ENCODE peak calls at places on chromosomes 11 and 22, in five cellular contexts. A is H1, W is A549, Y is K562, H is HepG2. K is an unnamed sample. For H3K9me3, the result is how much of the 10 kb centered on the place peaks cover.

GRCh38 chr11:10428453-10428852 is 26.6 kb upstream of the AMPD3 start:
- DNase-seq in H (no peak), W (no peak), A (no peak), Y (peak), K (no peak)

GRCh38 chr11:95652002-95652472 is 137.5 kb downstream of the FAM76B start:
- DNase-seq in Y (no peak), H (no peak), W (no peak), A (no peak), K (peak)

GRCh38 chr11:44944181-44944852 is 6.4 kb downstream of the TP53I11 start:
- DNase-seq in H (no peak), Y (no peak), W (no peak), A (peak), K (no peak)

GRCh38 chr22:23216331-23217170 is 36.2 kb downstream of the BCR start:
- DNase-seq in Y (peak), W (no peak), A (no peak), H (peak), K (no peak)

GRCh38 chr11:126607374-126607773 is 251.9 kb downstream of the ST3GAL4 start:
- DNase-seq in H (peak), Y (peak), A (peak), W (peak), K (peak)

GRCh38 chr22:47551438-47551788 is 789.0 kb downstream of the TBC1D22A start:
- DNase-seq in Y (no peak), W (no peak), A (no peak), H (no peak), K (no peak)

GRCh38 chr22:24175160-24175808 is 6.0 kb upstream of the SUSD2 start:
- DNase-seq in H (peak), Y (peak), A (peak), W (peak), K (peak)

GRCh38 chr11:134289167-134289566 is 13.0 kb downstream of the GLB1L3 start:
- DNase-seq in H (no peak), Y (no peak), A (no peak), W (no peak), K (no peak)

DNA sequence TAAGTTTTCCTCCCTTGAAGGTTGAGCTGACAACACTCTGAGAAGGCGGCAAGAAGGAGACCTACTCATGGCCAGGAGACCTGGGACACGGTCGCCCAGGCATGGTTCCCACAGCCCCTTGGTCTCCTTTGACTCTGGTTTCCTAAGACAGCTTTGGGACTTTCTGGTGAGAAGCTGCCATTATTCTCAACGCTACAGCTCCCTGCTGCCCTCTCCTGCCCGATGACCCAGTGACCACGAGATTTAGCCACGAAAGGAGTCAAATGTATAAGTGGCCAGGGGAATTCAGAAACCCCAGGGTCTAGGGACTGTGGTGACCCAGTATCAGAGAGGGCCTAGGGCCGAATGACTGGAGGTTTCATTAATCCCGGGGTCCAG is 696 bp upstream of the SDF2L1 start:
- DNase-seq in Y (peak), A (no peak), W (peak), H (peak), K (peak)
- TF ChIP-seq CTCF in Y (peak), A (peak), W (peak), H (peak), K (peak)

GRCh38 chr11:33912405-33913361 is 20.8 kb upstream of the LMO2 start:
- DNase-seq in H (no peak), A (no peak), Y (peak), W (peak), K (no peak)

GRCh38 chr11:33916736-33917135 is 24.9 kb upstream of the LMO2 start:
- DNase-seq in A (no peak), Y (no peak), H (no peak), W (no peak), K (no peak)

GRCh38 chr11:33919645-33920044 is 27.8 kb upstream of the LMO2 start:
- DNase-seq in A (no peak), H (no peak), Y (no peak), W (no peak), K (no peak)

GRCh38 chr11:33913991-33914390 is 22.1 kb upstream of the LMO2 start:
- DNase-seq in W (no peak), Y (no peak), H (no peak), A (no peak), K (no peak)

GRCh38 chr11:33915521-33915920 is 23.6 kb upstream of the LMO2 start:
- DNase-seq in A (no peak), W (no peak), Y (no peak), H (no peak), K (no peak)
- H3K9me3 ChIP-seq in A (under half), W (under half), Y (under half), H (under half), K (under half)

DNA sequence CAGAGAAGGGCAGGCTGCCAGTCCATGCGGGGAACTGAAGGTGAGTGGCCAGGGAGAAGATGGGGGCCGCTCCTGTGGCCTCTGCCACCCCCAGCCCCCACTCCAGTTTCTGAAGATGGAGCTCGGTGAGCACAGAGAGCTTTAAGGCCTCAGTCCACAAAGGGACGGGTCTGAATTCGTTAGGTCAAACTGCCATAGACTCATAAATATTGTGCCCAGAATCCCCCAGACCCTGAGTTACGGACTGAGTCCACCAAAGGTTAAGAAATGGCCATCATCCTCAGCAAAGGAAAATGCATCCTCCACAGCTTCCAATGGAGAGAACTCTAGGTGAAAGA is 344.2 kb downstream of the BUD13 start:
- DNase-seq in Y (no peak), A (no peak), W (no peak), H (no peak), K (no peak)
- TF ChIP-seq JUN in Y (no peak), A (no peak), W (no peak), H (no peak), K (no peak)

GRCh38 chr11:71563401-71563800 is 2.0 kb upstream of the KRTAP5-10 start:
- DNase-seq in Y (peak), A (peak), H (peak), W (peak), K (peak)
- TF ChIP-seq CTCF in Y (peak), A (peak), H (peak), W (peak), K (peak)

DNA sequence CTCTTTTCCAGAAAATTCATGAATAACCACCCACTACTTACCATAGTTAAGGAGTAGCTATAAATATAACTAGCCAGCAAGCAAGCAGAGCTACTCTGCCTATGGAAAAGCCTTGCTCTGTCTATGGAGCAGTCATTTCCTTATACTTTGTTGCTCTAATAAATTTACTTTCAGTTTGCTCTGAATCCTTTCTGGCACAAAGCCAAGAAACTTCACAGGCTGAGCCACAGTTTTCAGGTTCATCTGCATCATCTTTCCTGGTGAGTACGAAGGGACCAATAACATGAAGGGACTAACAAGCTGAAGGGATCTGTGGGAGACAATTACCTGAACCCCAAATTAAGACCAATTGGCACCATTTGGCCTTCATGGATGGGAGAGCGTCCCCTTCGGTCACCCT is 4.6 kb downstream of the OR4C45 start:
- DNase-seq in W (no peak), Y (no peak), H (no peak), A (no peak), K (no peak)
- H3K9me3 ChIP-seq in W (under half), Y (under half), H (under half), A (half or more), K (under half)

DNA sequence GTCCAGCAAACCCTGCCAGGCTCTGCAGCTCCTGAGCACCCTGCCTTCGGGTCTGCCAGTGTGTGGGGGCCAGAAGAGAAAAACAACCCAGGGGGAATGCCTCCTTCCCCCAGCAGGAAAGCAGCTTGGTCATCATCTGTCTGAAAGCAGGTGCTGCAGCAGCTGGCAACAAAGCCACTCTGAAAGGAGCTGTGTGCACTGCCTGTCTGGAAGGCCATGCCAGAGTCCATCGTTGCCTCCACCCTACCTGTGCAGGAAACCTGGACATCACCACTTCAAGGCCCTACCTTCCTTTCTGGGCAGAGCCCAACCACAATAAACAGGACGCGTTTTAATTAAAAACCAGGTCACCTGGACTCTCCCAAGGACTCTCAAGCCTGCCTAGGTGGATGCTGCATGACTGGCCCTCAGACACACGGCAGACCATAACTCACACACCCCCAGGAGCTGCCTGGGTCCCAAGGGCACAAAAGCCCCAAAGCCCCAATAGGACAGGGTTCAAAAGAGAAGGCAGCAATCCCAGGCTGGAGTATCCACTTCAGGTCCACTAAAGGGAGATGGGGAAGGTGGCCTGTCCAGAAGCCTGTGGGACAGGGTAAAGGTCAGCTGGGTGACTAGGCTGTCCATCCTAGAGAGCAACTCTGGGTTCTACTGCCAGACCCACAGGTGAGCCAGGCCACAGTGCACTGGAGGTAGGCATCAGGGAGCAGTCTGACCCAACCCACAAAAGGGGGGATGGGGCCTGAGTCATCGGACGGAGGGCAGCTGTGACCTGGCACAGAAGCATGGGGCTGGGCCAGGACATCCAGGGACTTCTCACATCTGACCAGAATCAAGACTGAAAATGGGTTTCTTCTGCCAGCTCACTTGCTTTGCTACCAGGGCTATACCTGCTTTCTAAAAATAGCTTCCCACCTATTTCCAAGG is 6.1 kb downstream of the GNB1L start:
- DNase-seq in H (no peak), Y (peak), A (no peak), W (peak), K (peak)
- TF ChIP-seq JUN in H (no peak), Y (no peak), A (no peak), W (no peak), K (no peak)

GRCh38 chr11:86742436-86742805 is 57.9 kb upstream of the PRSS23 start:
- DNase-seq in H (no peak), Y (no peak), W (no peak), A (no peak), K (no peak)

GRCh38 chr11:86738615-86739014 is 61.7 kb upstream of the PRSS23 start:
- DNase-seq in A (no peak), H (no peak), W (no peak), Y (peak), K (peak)

GRCh38 chr11:86743223-86744118 is 56.9 kb upstream of the PRSS23 start:
- DNase-seq in H (peak), W (peak), Y (peak), A (no peak), K (peak)

GRCh38 chr11:86740628-86741488 is 59.5 kb upstream of the PRSS23 start:
- DNase-seq in W (peak), Y (peak), A (peak), H (peak), K (peak)

GRCh38 chr11:86741489-86742435 is 58.6 kb upstream of the PRSS23 start:
- DNase-seq in W (peak), Y (no peak), H (peak), A (no peak), K (peak)
- TF ChIP-seq CTCF in W (no peak), Y (no peak), H (no peak), A (no peak), K (no peak)